ENCODE peak calls at places on chromosomes 5 and 9, in nine cellular contexts. Q is thyroid gland, P is left lung, B is DND-41, J is heart right ventricle, R is pancreas, W is IMR-90, M is tibial nerve, S is MM.1S. O is an unnamed sample. For H3K9me3, the result is how much of the 10 kb centered on the place peaks cover.

GRCh38 chr5:159021360-159022177 is 78.1 kb downstream of the EBF1 start:
- DNase-seq in Q (no peak), P (no peak), B (no peak), J (no peak), R (no peak), W (peak), M (no peak), S (no peak), O (no peak)

GRCh38 chr9:131697097-131697496 is 42.8 kb downstream of the RAPGEF1 start:
- DNase-seq in Q (peak), P (no peak), B (no peak), J (peak), R (no peak), W (peak), M (no peak), S (no peak), O (no peak)

GRCh38 chr5:110769282-110769681 is 30.5 kb downstream of the SLC25A46 start:
- DNase-seq in Q (no peak), P (no peak), B (no peak), J (no peak), R (no peak), W (peak), M (no peak), S (no peak), O (peak)

GRCh38 chr9:37029776-37030590 is 4.1 kb downstream of the PAX5 start:
- DNase-seq in Q (no peak), P (no peak), B (no peak), J (no peak), R (peak), W (no peak), M (no peak), S (no peak), O (peak)

GRCh38 chr9:72140582-72140981 is 8.7 kb upstream of the GDA start:
- DNase-seq in Q (no peak), P (no peak), B (no peak), J (no peak), R (no peak), W (no peak), M (no peak), S (no peak), O (no peak)

GRCh38 chr9:80146466-80146865 is 574.7 kb downstream of the TLE4 start:
- DNase-seq in Q (no peak), P (no peak), B (no peak), J (no peak), R (no peak), W (peak), M (no peak), S (no peak), O (no peak)

GRCh38 chr9:110078626-110079025 is 129.3 kb downstream of the C9orf152 start:
- DNase-seq in Q (no peak), P (no peak), B (no peak), J (no peak), R (no peak), W (no peak), M (no peak), S (no peak), O (no peak)

GRCh38 chr9:110050925-110051355 is 157.0 kb downstream of the C9orf152 start:
- DNase-seq in Q (no peak), P (no peak), B (peak), J (no peak), R (no peak), W (peak), M (peak), S (peak), O (no peak)

GRCh38 chr9:34574632-34575031 is 14.9 kb downstream of the CNTFR start:
- DNase-seq in Q (no peak), P (no peak), B (no peak), J (peak), R (no peak), W (no peak), M (no peak), S (no peak), O (no peak)

GRCh38 chr9:33239922-33240321 is at the start of gene SPINK4:
- DNase-seq in Q (no peak), P (no peak), B (no peak), J (peak), R (no peak), W (peak), M (no peak), S (no peak), O (no peak)

GRCh38 chr5:42787845-42788244 is 23.8 kb downstream of the SELENOP start:
- DNase-seq in Q (no peak), P (no peak), B (no peak), J (no peak), R (no peak), W (no peak), M (no peak), S (no peak), O (no peak)

GRCh38 chr5:36301858-36302603 is at the start of gene RANBP3L:
- DNase-seq in Q (peak), P (no peak), B (no peak), J (no peak), R (no peak), W (peak), M (no peak), S (peak), O (peak)

GRCh38 chr9:129109504-129109903 is 1.1 kb downstream of the CRAT start:
- DNase-seq in Q (peak), P (no peak), B (peak), J (no peak), R (peak), W (no peak), M (peak), S (peak), O (peak)

GRCh38 chr5:42689391-42689790 is 67.2 kb upstream of the CCDC152 start:
- DNase-seq in Q (no peak), P (no peak), B (no peak), J (no peak), R (no peak), W (no peak), M (no peak), S (no peak), O (no peak)

GRCh38 chr5:11619339-11620028 is 284.8 kb downstream of the CTNND2 start:
- DNase-seq in Q (no peak), P (no peak), B (no peak), J (no peak), R (no peak), W (no peak), M (no peak), S (no peak), O (no peak)

GRCh38 chr5:106827061-106827460 is 843.7 kb downstream of the EFNA5 start:
- DNase-seq in Q (no peak), P (no peak), B (no peak), J (no peak), R (no peak), W (peak), M (no peak), S (no peak), O (no peak)

GRCh38 chr5:116442095-116442534 is 132.5 kb downstream of the SEMA6A start:
- DNase-seq in Q (peak), P (peak), B (no peak), J (peak), R (peak), W (peak), M (no peak), S (no peak), O (no peak)

GRCh38 chr5:122172207-122172606 is 42.9 kb downstream of the ZNF474 start:
- DNase-seq in Q (no peak), P (no peak), B (no peak), J (no peak), R (no peak), W (peak), M (no peak), S (no peak), O (no peak)

GRCh38 chr5:42235241-42235640 is 188.0 kb upstream of the GHR start:
- DNase-seq in Q (no peak), P (no peak), B (no peak), J (no peak), R (no peak), W (no peak), M (no peak), S (no peak), O (no peak)

GRCh38 chr9:122912964-122913673 is at the start of gene ZBTB6:
- DNase-seq in Q (peak), P (peak), B (peak), J (peak), R (peak), W (peak), M (peak), S (peak), O (peak)

GRCh38 chr9:14909631-14910177 is 524 bp downstream of the FREM1 start:
- DNase-seq in Q (no peak), P (no peak), B (no peak), J (no peak), R (no peak), W (no peak), M (no peak), S (no peak), O (no peak)

GRCh38 chr9:14119694-14120514 is 194.0 kb downstream of the NFIB start:
- DNase-seq in Q (no peak), P (no peak), B (no peak), J (no peak), R (no peak), W (peak), M (no peak), S (no peak), O (no peak)

GRCh38 chr5:145975361-145976066 is 39.1 kb downstream of the SH3RF2 start:
- DNase-seq in Q (peak), P (no peak), B (no peak), J (no peak), R (peak), W (peak), M (no peak), S (no peak), O (no peak)

GRCh38 chr9:98903938-98904560 is 39.7 kb upstream of the COL15A1 start:
- DNase-seq in Q (no peak), P (no peak), B (no peak), J (no peak), R (no peak), W (no peak), M (no peak), S (no peak), O (no peak)

GRCh38 chr5:91339053-91339710 is 43.9 kb downstream of the ARRDC3 start:
- DNase-seq in Q (no peak), P (no peak), B (no peak), J (no peak), R (no peak), W (peak), M (no peak), S (no peak), O (no peak)

GRCh38 chr5:126351138-126351537 is 72.1 kb upstream of the GRAMD2B start:
- DNase-seq in Q (no peak), P (no peak), B (no peak), J (no peak), R (no peak), W (peak), M (no peak), S (no peak), O (no peak)

GRCh38 chr5:98309785-98310566 is 463.5 kb upstream of the RGMB start:
- DNase-seq in Q (no peak), P (no peak), B (no peak), J (no peak), R (peak), W (peak), M (no peak), S (no peak), O (no peak)

GRCh38 chr5:122741681-122742080 is 33.2 kb upstream of the SNX2 start:
- DNase-seq in Q (no peak), P (no peak), B (peak), J (no peak), R (no peak), W (peak), M (no peak), S (no peak), O (no peak)

GRCh38 chr5:100706796-100707195 is 171.6 kb downstream of the FAM174A start:
- DNase-seq in Q (no peak), P (no peak), B (no peak), J (no peak), R (no peak), W (no peak), M (no peak), S (peak), O (peak)

GRCh38 chr9:123119566-123119965 is 86.1 kb downstream of the GPR21 start:
- DNase-seq in Q (no peak), P (peak), B (no peak), J (no peak), R (no peak), W (no peak), M (no peak), S (no peak), O (no peak)

GRCh38 chr9:3191715-3192114 is 334.1 kb downstream of the RFX3 start:
- DNase-seq in Q (no peak), P (no peak), B (no peak), J (no peak), R (no peak), W (no peak), M (no peak), S (no peak), O (no peak)

GRCh38 chr5:122330881-122331280 is 18.8 kb downstream of the SNCAIP start:
- DNase-seq in Q (no peak), P (no peak), B (no peak), J (no peak), R (no peak), W (no peak), M (no peak), S (no peak), O (no peak)

GRCh38 chr9:89808801-89809200 is 204.0 kb downstream of the GADD45G start:
- DNase-seq in Q (no peak), P (no peak), B (no peak), J (no peak), R (no peak), W (no peak), M (no peak), S (no peak), O (no peak)

GRCh38 chr5:146185161-146185560 is 2.7 kb upstream of the LARS1 start:
- DNase-seq in Q (no peak), P (no peak), B (no peak), J (no peak), R (no peak), W (peak), M (no peak), S (no peak), O (no peak)

DNA sequence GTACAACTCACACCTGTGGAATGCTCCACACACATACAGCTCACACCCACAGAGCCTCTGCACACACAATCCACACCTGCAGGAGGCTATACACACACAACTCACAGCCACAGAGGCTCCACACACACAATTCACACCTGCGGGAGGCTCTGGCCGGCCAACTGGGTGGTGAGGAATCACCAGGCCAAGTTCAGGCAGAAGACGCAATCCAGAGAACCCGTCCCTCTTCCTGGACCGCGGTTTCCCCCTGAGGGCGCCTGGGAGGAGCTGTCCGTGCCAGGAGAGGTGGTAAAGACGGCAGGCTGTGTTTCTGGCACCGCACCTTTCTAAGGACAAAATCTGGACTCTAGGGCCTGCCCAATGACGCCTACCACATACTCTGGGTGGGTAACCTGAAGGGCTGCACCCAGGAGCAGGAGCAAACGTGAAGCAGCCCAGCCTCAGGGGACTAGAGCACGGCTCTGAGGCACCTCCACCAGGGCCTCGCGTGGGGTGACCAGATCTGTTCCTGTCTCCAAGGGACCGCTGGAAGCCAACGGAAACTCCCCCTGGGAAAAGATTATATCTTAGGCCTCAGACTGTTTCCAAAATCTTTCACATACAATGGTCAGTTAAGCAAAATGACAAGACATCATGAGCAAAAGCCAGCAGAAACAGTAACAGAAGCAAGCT is 17.0 kb downstream of the CAMSAP1 start:
- DNase-seq in Q (no peak), P (no peak), B (no peak), J (no peak), R (no peak), W (no peak), M (no peak), S (no peak), O (no peak)
- H3K27ac ChIP-seq in Q (no peak), P (no peak), B (no peak), J (no peak), R (no peak), W (no peak), M (no peak), S (no peak), O (no peak)

DNA sequence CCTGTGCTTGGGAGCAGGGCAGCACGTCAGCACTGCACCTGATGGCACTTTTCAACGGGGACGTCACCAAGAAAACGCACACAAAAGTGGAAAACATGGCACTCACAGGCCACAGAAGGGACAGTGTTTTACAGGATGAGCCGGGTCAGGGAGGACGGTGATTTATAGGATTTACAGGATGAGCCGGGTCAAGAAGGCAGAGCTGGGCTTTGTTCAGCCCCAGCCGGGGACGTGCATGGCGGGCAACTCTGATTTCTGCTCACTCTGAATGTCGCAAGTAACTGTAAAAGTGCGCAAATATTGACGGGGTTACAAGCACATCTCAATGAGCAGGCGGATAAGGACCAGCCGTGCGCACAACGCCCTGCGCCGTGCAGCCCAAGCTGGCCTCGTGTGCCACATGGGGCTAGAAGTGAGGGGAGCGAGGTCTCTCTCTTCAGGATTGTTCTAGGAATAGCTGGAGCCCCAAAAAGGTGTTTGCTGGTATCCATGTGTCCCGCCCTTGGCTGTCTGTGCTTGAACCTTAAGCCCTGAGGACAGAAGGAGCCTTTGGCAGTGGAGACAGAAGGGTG is 16.4 kb downstream of the SLC6A18 start:
- DNase-seq in Q (no peak), P (no peak), B (no peak), J (no peak), R (no peak), W (no peak), M (no peak), S (no peak), O (no peak)
- H3K9me3 ChIP-seq in Q (under half), P (under half), B (under half), J (under half), R (under half), W (under half), M (under half), S (under half), O (under half)

DNA sequence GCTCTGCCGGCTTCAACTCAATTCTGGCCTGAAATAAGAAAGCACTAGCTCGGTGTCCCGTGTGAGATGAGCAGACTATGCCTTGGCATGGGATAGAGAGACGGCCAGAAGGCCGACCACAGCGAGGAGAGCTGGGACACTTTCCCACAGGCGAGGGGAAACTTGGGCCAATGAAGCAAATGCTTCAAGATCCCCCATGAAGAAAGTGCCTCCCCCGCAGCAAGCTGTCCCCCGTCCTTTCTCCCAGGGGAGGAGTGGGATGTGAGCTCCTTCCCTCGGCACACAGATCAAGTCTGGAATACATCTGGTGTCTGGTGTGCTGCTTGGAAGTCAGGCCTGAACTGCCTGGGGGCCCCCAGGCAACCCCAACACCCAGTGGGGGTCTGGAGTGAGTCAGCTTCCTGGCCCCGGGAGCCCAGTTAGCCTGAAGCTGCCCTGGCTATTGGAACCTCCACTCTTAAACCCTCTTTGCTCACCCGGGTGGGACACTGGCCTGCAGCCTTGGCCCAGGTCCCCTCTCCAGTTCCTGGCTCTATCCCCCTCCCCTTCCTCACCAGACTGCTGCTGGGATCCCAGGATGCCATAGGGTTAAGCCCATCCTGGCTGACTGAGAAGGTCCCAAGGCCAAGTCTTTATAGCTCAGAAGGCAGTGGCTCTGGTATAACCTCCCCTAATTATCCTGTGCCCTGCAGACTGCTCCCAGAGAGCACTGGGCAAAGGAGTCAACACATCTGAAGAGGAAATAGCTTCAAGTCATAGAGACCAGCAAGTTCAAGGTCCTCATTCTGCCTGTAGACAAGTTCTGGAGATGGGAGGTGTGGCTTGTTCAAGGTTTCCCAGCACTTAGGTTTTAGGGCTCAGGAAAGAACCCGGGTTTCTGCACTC is 205.3 kb downstream of the TTLL11 start:
- DNase-seq in Q (no peak), P (no peak), B (no peak), J (no peak), R (no peak), W (no peak), M (no peak), S (no peak), O (no peak)
- H3K27ac ChIP-seq in Q (no peak), P (no peak), B (no peak), J (no peak), R (no peak), W (no peak), M (no peak), S (no peak), O (no peak)

GRCh38 chr9:137355445-137356365 is 53.6 kb upstream of the NRARP start:
- DNase-seq in Q (no peak), P (no peak), B (no peak), J (no peak), R (no peak), W (peak), M (no peak), S (no peak), O (no peak)

GRCh38 chr9:137354153-137354844 is 52.2 kb upstream of the NRARP start:
- DNase-seq in Q (no peak), P (no peak), B (no peak), J (no peak), R (no peak), W (no peak), M (no peak), S (no peak), O (no peak)

GRCh38 chr9:137357166-137357565 is 55.1 kb upstream of the NRARP start:
- DNase-seq in Q (no peak), P (no peak), B (no peak), J (no peak), R (no peak), W (peak), M (no peak), S (no peak), O (no peak)

GRCh38 chr9:137353223-137354152 is 51.4 kb upstream of the NRARP start:
- DNase-seq in Q (no peak), P (no peak), B (no peak), J (peak), R (no peak), W (no peak), M (no peak), S (no peak), O (no peak)

DNA sequence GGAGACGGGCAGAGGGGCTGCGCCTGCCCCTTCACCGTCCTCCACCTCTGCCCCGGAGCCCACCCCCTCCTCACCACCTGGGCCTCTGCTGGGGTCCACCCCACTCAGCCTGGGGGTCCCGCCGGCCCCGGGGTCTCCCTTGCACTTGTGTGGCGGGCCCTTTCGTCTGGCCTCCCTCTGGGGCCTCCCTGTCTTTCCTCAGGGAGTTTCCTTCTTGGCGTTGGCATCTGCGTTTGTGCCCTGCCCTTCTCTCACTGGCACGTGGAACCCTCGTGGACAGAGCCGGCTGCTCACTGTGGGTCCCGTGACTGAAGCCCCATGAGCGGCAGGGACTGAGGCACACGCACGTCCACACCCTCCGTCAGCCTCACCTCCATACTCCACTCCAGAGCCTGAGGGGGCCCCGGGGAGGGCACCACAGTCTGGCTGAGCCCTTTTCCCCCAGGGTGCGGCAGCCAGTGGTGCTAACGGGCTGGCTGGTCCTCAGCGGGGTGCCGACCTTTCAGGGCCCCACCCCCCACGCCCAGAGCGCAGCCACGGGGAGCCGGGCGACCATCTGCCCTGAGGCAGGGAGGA is 52.9 kb upstream of the NRARP start:
- DNase-seq in Q (no peak), P (no peak), B (no peak), J (no peak), R (no peak), W (no peak), M (no peak), S (no peak), O (no peak)
- H3K9me3 ChIP-seq in Q (under half), P (under half), B (under half), J (under half), R (under half), W (under half), M (under half), S (under half), O (under half)

O was measured in Karpas-422.